ENCODE peak calls at places on chromosomes 2 and 18, in four cellular contexts. M, V, G and O are unnamed samples.

GRCh38 chr2:145383961-145384360 is 864.0 kb upstream of the ZEB2 start:
- DNase-seq in M (no peak), V (no peak), G (no peak), O (no peak)

GRCh38 chr2:144959416-144959815 is 439.5 kb upstream of the ZEB2 start:
- DNase-seq in M (no peak), V (no peak), G (no peak), O (no peak)

GRCh38 chr18:75066223-75066622 is 142.7 kb downstream of the PTGR3 start:
- DNase-seq in M (no peak), V (no peak), G (no peak), O (no peak)

GRCh38 chr18:22342625-22343024 is 75.1 kb downstream of the CTAGE1 start:
- DNase-seq in M (peak; percentile 86), V (no peak), G (peak; percentile 33), O (peak; percentile 80)

GRCh38 chr18:8704361-8705279 is 736 bp upstream of the MTCL1 start:
- DNase-seq in M (peak; percentile 95), V (peak; percentile 91), G (peak; percentile 99), O (peak; percentile 92)

GRCh38 chr2:51953931-51954330 is 922.0 kb upstream of the NRXN1 start:
- DNase-seq in M (no peak), V (no peak), G (no peak), O (no peak)

GRCh38 chr2:33321236-33321731 is 155.2 kb upstream of the RASGRP3 start:
- DNase-seq in M (no peak), V (no peak), G (no peak), O (no peak)

GRCh38 chr2:1588994-1589611 is 155.2 kb downstream of the PXDN start:
- DNase-seq in M (no peak), V (no peak), G (no peak), O (no peak)

GRCh38 chr18:74806700-74807416 is 209.2 kb downstream of the ZNF407 start:
- DNase-seq in M (no peak), V (no peak), G (no peak), O (no peak)

GRCh38 chr2:207184348-207184747 is 18.6 kb upstream of the KLF7 start:
- DNase-seq in M (no peak), V (no peak), G (no peak), O (no peak)

GRCh38 chr2:29012211-29012681 is 31.1 kb downstream of the TOGARAM2 start:
- DNase-seq in M (no peak), V (no peak), G (no peak), O (peak; percentile 67)

GRCh38 chr2:186746584-186746983 is 52.7 kb downstream of the FAM171B start:
- DNase-seq in M (no peak), V (no peak), G (no peak), O (no peak)

GRCh38 chr2:108305901-108306300 is 17.2 kb downstream of the SULT1C2 start:
- DNase-seq in M (no peak), V (no peak), G (no peak), O (no peak)

GRCh38 chr2:234787114-234787513 is 164.7 kb upstream of the SH3BP4 start:
- DNase-seq in M (no peak), V (no peak), G (no peak), O (no peak)

GRCh38 chr2:102021776-102022175 is 30.0 kb downstream of the IL1R2 start:
- DNase-seq in M (no peak), V (no peak), G (no peak), O (no peak)

GRCh38 chr2:140085674-140086073 is 1305.5 kb upstream of the NXPH2 start:
- DNase-seq in M (no peak), V (no peak), G (no peak), O (no peak)

GRCh38 chr2:239947361-239948045 is 77.6 kb downstream of the NDUFA10 start:
- DNase-seq in M (no peak), V (peak; percentile 52), G (no peak), O (peak; percentile 21)

GRCh38 chr2:225841314-225841713 is 441.8 kb downstream of the NYAP2 start:
- DNase-seq in M (no peak), V (no peak), G (no peak), O (no peak)

GRCh38 chr2:127961729-127962128 is 66.1 kb downstream of the SAP130 start:
- DNase-seq in M (no peak), V (no peak), G (no peak), O (no peak)

GRCh38 chr18:4236940-4237686 is 218.0 kb downstream of the DLGAP1 start:
- DNase-seq in M (no peak), V (no peak), G (no peak), O (no peak)

GRCh38 chr18:48548404-48548771 is 9.6 kb downstream of the CTIF start:
- DNase-seq in M (no peak), V (peak; percentile 67), G (no peak), O (no peak)

GRCh38 chr2:102034683-102035606 is 43.2 kb downstream of the IL1R2 start:
- DNase-seq in M (no peak), V (no peak), G (no peak), O (no peak)

GRCh38 chr2:226286916-226287315 is 512.7 kb downstream of the IRS1 start:
- DNase-seq in M (no peak), V (no peak), G (no peak), O (no peak)

GRCh38 chr18:57759650-57760049 is 43.5 kb downstream of the ATP8B1 start:
- DNase-seq in M (no peak), V (no peak), G (no peak), O (no peak)

GRCh38 chr2:200380833-200381542 is 74.5 kb downstream of the SPATS2L start:
- DNase-seq in M (no peak), V (no peak), G (peak; percentile 14), O (no peak)

GRCh38 chr2:89763254-89763580 is 1071.7 kb downstream of the RPIA start:
- DNase-seq in M (no peak), V (peak; percentile 59), G (peak; percentile 52), O (peak; percentile 25)

GRCh38 chr2:8122506-8122898 is 559.4 kb upstream of the ID2 start:
- DNase-seq in M (no peak), V (no peak), G (no peak), O (no peak)
- H3K4me1 ChIP-seq in M (peaks cover 13% of the 10 kb centered on the region), V (peaks cover 2% of the 10 kb centered on the region), G (no peaks in the 10 kb centered on the region), O (peaks cover 20% of the 10 kb centered on the region)

GRCh38 chr2:17574406-17575073 is 34.0 kb downstream of the VSNL1 start:
- DNase-seq in M (no peak), V (no peak), G (no peak), O (no peak)

GRCh38 chr2:17579605-17580318 is 39.3 kb downstream of the VSNL1 start:
- DNase-seq in M (no peak), V (no peak), G (no peak), O (no peak)

GRCh38 chr2:17576802-17577201 is 36.3 kb downstream of the VSNL1 start:
- DNase-seq in M (no peak), V (no peak), G (no peak), O (no peak)

GRCh38 chr2:17580319-17580715 is 39.8 kb downstream of the VSNL1 start:
- DNase-seq in M (no peak), V (no peak), G (no peak), O (no peak)

GRCh38 chr2:17578466-17578928 is 38.0 kb downstream of the VSNL1 start:
- DNase-seq in M (no peak), V (no peak), G (no peak), O (no peak)
- TF ChIP-seq POLR2AphosphoS5 in M (no peak), V (no peak), G (no peak), O (no peak)

GRCh38 chr18:63155910-63156773 is 163.4 kb downstream of the BCL2 start:
- DNase-seq in M (no peak), V (no peak), G (no peak), O (no peak)
- H3K4me1 ChIP-seq in M (peaks cover 18% of the 10 kb centered on the region), V (peaks cover 51% of the 10 kb centered on the region), G (no peaks in the 10 kb centered on the region), O (peaks cover 22% of the 10 kb centered on the region)

GRCh38 chr2:10137053-10137843 is 14.7 kb downstream of the RRM2 start:
- DNase-seq in M (no peak), V (no peak), G (no peak), O (no peak)

GRCh38 chr2:10133007-10133647 is 10.6 kb downstream of the RRM2 start:
- DNase-seq in M (no peak), V (no peak), G (no peak), O (no peak)

GRCh38 chr2:10139536-10139935 is 17.0 kb downstream of the RRM2 start:
- DNase-seq in M (no peak), V (no peak), G (no peak), O (no peak)

GRCh38 chr2:10135296-10136089 is 13.0 kb downstream of the RRM2 start:
- DNase-seq in M (no peak), V (no peak), G (peak; percentile 53), O (no peak)

GRCh38 chr2:10136187-10136934 is 13.8 kb downstream of the RRM2 start:
- DNase-seq in M (no peak), V (no peak), G (peak; percentile 57), O (no peak)
- TF ChIP-seq POLR2AphosphoS5 in M (no peak), V (no peak), G (peak; percentile 51), O (no peak)

DNA sequence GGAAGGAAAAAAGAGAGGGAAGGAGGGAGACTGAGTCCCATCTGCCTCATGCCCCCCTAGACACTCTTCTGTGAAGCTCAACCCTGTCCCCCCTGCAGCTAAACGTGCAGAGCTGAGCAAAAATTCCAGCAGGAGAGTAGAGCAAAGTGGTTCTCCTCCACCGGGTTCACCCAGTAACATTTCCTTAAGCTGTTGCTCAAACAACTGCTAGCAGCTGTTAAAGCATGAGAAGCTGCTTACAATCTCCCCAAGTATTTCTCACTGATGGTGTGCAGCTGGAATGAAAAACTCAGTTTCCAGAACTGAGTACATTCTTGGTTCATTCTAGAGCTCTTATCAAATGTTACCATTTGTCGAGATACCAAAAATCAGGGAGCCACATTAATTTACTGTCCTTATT is 92.4 kb downstream of the STK39 start:
- DNase-seq in M (peak; percentile 77), V (no peak), G (no peak), O (no peak)
- H3K4me1 ChIP-seq in M (peaks cover 11% of the 10 kb centered on the region), V (peaks cover 35% of the 10 kb centered on the region), G (no peaks in the 10 kb centered on the region), O (no peaks in the 10 kb centered on the region)

GRCh38 chr2:10832228-10832936 is 19.8 kb upstream of the PDIA6 start:
- DNase-seq in M (no peak), V (peak; percentile 78), G (peak; percentile 86), O (peak; percentile 89)

GRCh38 chr2:10834300-10834699 is 21.7 kb upstream of the PDIA6 start:
- DNase-seq in M (no peak), V (no peak), G (no peak), O (no peak)

GRCh38 chr2:10837532-10838266 is 25.1 kb upstream of the PDIA6 start:
- DNase-seq in M (no peak), V (no peak), G (no peak), O (no peak)

GRCh38 chr2:10833021-10833420 is 20.4 kb upstream of the PDIA6 start:
- DNase-seq in M (no peak), V (no peak), G (no peak), O (no peak)

DNA sequence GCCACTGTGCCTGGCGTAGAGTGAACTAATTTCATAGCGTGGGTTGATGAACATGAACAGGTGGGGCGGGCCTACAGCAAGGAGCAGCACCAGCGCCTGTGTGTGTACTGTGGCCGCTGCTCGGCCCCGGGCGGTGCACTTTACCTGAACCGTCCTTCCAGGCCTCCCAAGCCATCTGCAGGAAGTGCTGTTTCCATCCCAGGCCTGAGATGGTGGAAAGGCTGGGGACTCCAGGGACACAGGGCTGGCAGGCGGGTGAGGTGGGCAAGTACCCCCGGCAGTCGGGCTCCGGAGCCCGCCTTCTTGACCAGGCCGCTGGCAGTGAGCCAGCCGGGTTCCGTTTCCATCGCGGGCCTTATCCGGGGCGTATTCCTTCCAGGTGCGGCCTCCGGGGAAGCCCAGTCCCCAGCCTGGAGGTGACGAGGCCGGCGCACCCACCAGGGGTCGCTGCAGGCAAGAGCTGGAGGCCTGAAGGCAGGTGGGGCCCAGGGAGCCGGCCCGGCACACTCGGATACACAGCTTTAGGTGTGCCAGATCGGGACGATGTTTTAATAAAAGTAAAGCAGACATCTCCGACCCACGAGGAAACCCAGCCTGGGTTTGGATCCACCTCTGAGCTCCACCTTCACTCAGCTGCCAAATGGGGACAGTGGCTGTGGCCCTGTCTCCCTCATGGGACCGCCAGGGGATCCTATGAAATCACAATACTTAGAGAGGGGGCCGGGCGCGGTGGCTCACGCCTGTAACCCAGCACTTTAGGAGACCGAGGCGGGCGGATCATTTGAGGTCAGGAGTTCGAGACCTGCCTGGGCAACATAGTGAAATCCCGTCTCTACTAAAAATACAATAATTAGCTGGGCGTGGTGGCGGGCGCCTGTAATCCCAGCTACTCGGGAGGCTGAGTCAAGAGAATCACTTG is 22.7 kb upstream of the PDIA6 start:
- DNase-seq in M (no peak), V (no peak), G (peak; percentile 91), O (peak; percentile 91)
- TF ChIP-seq POLR2AphosphoS5 in M (no peak), V (no peak), G (no peak), O (peak; percentile 16)